ENCODE peak calls at places on chromosomes 3 and 15, in eight cellular contexts. T is heart left ventricle, Q is frontal cortex, I is PC-3, X is HTR-8/SVneo, H is HuH-7.5, L is IMR-90, D is NCI-H69. N is an unnamed sample.

GRCh38 chr3:9727041-9727595 is 4.4 kb upstream of the BRPF1 start:
- DNase-seq in X (no peak), I (no peak), T (no peak), H (no peak), Q (no peak), L (no peak), D (peak; percentile 56), N (peak; percentile 62)

GRCh38 chr15:28886431-28887343 is 913 bp downstream of the APBA2 start:
- DNase-seq in I (no peak), D (peak; percentile 57), T (no peak), H (no peak), Q (peak; percentile 58), X (no peak), L (no peak), N (no peak)

GRCh38 chr15:40695469-40695910 is 516 bp downstream of the RAD51 start:
- DNase-seq in I (peak; percentile 16), D (no peak), Q (no peak), L (peak; percentile 11), H (no peak), X (peak; percentile 19), T (no peak), N (peak; percentile 15)

GRCh38 chr3:107833046-107833445 is 257.8 kb downstream of the CD47 start:
- DNase-seq in T (no peak), H (no peak), D (no peak), X (no peak), L (peak; percentile 5), Q (no peak), I (no peak), N (no peak)

GRCh38 chr3:170740726-170741591 is 129.0 kb downstream of the RPL22L1 start:
- DNase-seq in I (peak; percentile 93), L (peak; percentile 72), X (peak; percentile 45), H (no peak), T (no peak), D (peak; percentile 69), Q (peak; percentile 5), N (no peak)

GRCh38 chr3:127667119-127667681 is 5.6 kb upstream of the ABTB1 start:
- DNase-seq in I (no peak), D (peak; percentile 12), Q (peak; percentile 43), L (no peak), X (no peak), T (no peak), H (no peak), N (no peak)

GRCh38 chr3:123305192-123305591 is 103.4 kb downstream of the SEC22A start:
- DNase-seq in I (no peak), H (no peak), L (no peak), D (no peak), X (no peak), T (peak; percentile 13), Q (no peak), N (no peak)

GRCh38 chr3:126002189-126002588 is 33.2 kb downstream of the ROPN1B start:
- DNase-seq in X (no peak), T (no peak), I (no peak), L (no peak), Q (no peak), H (no peak), D (no peak), N (no peak)

GRCh38 chr15:51076898-51077564 is 17.7 kb downstream of the TNFAIP8L3 start:
- DNase-seq in T (peak; percentile 44), L (no peak), X (no peak), Q (no peak), D (peak; percentile 67), H (no peak), I (no peak), N (no peak)

GRCh38 chr3:14757153-14757700 is 61.5 kb upstream of the FGD5 start:
- DNase-seq in I (no peak), H (no peak), T (no peak), X (no peak), L (no peak), Q (no peak), D (no peak), N (no peak)

GRCh38 chr15:76339302-76340197 is 3.0 kb downstream of the ISL2 start:
- DNase-seq in T (no peak), X (no peak), I (no peak), H (peak; percentile 24), D (peak; percentile 53), Q (peak; percentile 49), L (no peak), N (no peak)

GRCh38 chr3:118683636-118684035 is 351.0 kb downstream of the IGSF11 start:
- DNase-seq in X (no peak), Q (no peak), D (no peak), I (no peak), T (no peak), H (no peak), L (no peak), N (no peak)

GRCh38 chr3:131393056-131393455 is 11.5 kb downstream of the NUDT16 start:
- DNase-seq in L (peak; percentile 5), Q (no peak), T (no peak), X (no peak), H (no peak), D (no peak), I (no peak), N (no peak)